ENCODE peak calls at places on chromosomes 7 and 10, in six cellular contexts. T is thyroid gland; K is neuronal stem cell; H is GM23248; Y is mucosa of descending colon; B is CD8-positive, alpha-beta memory T cell. M is an unnamed sample.

GRCh38 chr7:126569402-126569801 is 683.3 kb downstream of the GRM8 start:
- DNase-seq in T (no peak), H (no peak), K (no peak), B (no peak), Y (no peak), M (no peak)

GRCh38 chr10:46046261-46046660 is at the start of gene MSMB:
- DNase-seq in K (no peak), B (no peak), H (no peak), T (no peak), Y (no peak), M (no peak)

GRCh38 chr10:99429521-99430095 is 816 bp downstream of the GOT1 start:
- DNase-seq in Y (no peak), B (no peak), K (no peak), H (peak; percentile 13), T (no peak), M (no peak)

GRCh38 chr10:78134919-78135318 is 101.3 kb downstream of the RPS24 start:
- DNase-seq in T (no peak), B (no peak), K (no peak), Y (no peak), H (no peak), M (no peak)

GRCh38 chr7:11557627-11558026 is 274.4 kb downstream of the THSD7A start:
- DNase-seq in T (peak; percentile 12), Y (no peak), H (peak; percentile 21), K (peak; percentile 23), B (no peak), M (peak; percentile 29)

GRCh38 chr7:87267239-87267900 is 47.8 kb upstream of the TMEM243 start:
- DNase-seq in T (no peak), Y (no peak), B (no peak), H (no peak), K (no peak), M (no peak)

GRCh38 chr7:37541810-37542443 is 93.3 kb upstream of the ELMO1 start:
- DNase-seq in K (no peak), B (no peak), T (no peak), Y (no peak), H (no peak), M (no peak)

GRCh38 chr10:86349474-86349873 is 17.1 kb downstream of the GRID1 start:
- DNase-seq in Y (no peak), H (peak; percentile 17), K (no peak), T (no peak), B (peak; percentile 39), M (no peak)

GRCh38 chr7:25953859-25954258 is 198.1 kb upstream of the NFE2L3 start:
- DNase-seq in K (no peak), T (no peak), H (no peak), B (no peak), Y (no peak), M (no peak)

GRCh38 chr7:83161186-83161585 is 1.5 kb downstream of the PCLO start:
- DNase-seq in H (peak; percentile 7), K (no peak), Y (no peak), T (no peak), B (no peak), M (no peak)

GRCh38 chr10:17147884-17148494 is 18.4 kb upstream of the CUBN start:
- DNase-seq in T (no peak), H (no peak), B (no peak), K (no peak), Y (no peak), M (peak; percentile 52)

GRCh38 chr7:135827391-135827790 is 78.8 kb upstream of the FAM180A start:
- DNase-seq in Y (no peak), H (no peak), B (no peak), K (no peak), T (no peak), M (no peak)

GRCh38 chr7:25720427-25720826 is 431.6 kb upstream of the NFE2L3 start:
- DNase-seq in T (peak; percentile 16), K (no peak), B (no peak), Y (no peak), H (peak; percentile 23), M (no peak)

GRCh38 chr7:156919132-156919713 is 26.2 kb upstream of the LMBR1 start:
- DNase-seq in T (no peak), Y (no peak), B (no peak), H (no peak), K (no peak), M (no peak)

GRCh38 chr7:35623381-35623780 is 71.6 kb downstream of the HERPUD2 start:
- DNase-seq in Y (no peak), K (no peak), B (no peak), T (no peak), H (no peak), M (no peak)

GRCh38 chr10:46536781-46537180 is 19.7 kb downstream of the GPRIN2 start:
- DNase-seq in B (peak; percentile 36), Y (no peak), T (no peak), H (no peak), K (no peak), M (no peak)

GRCh38 chr7:42522227-42522991 is 285.4 kb upstream of the GLI3 start:
- DNase-seq in T (peak; percentile 9), Y (no peak), K (peak; percentile 69), H (no peak), B (no peak), M (peak; percentile 24)

GRCh38 chr10:124132306-124132705 is 38.9 kb upstream of the CHST15 start:
- DNase-seq in K (no peak), Y (no peak), B (no peak), H (no peak), T (no peak), M (no peak)

GRCh38 chr7:1055491-1056005 is 11.2 kb downstream of the GPR146 start:
- DNase-seq in H (no peak), T (no peak), Y (no peak), K (no peak), B (no peak), M (no peak)

GRCh38 chr7:1053816-1054370 is 9.5 kb downstream of the GPR146 start:
- DNase-seq in Y (no peak), H (no peak), K (no peak), T (peak; percentile 80), B (no peak), M (no peak)

GRCh38 chr7:1055084-1055450 is 10.7 kb downstream of the GPR146 start:
- DNase-seq in H (no peak), B (no peak), K (no peak), T (peak; percentile 66), Y (peak; percentile 58), M (peak; percentile 58)

GRCh38 chr7:1053002-1053411 is 8.7 kb downstream of the GPR146 start:
- DNase-seq in Y (no peak), H (no peak), T (peak; percentile 24), K (no peak), B (no peak), M (no peak)

DNA sequence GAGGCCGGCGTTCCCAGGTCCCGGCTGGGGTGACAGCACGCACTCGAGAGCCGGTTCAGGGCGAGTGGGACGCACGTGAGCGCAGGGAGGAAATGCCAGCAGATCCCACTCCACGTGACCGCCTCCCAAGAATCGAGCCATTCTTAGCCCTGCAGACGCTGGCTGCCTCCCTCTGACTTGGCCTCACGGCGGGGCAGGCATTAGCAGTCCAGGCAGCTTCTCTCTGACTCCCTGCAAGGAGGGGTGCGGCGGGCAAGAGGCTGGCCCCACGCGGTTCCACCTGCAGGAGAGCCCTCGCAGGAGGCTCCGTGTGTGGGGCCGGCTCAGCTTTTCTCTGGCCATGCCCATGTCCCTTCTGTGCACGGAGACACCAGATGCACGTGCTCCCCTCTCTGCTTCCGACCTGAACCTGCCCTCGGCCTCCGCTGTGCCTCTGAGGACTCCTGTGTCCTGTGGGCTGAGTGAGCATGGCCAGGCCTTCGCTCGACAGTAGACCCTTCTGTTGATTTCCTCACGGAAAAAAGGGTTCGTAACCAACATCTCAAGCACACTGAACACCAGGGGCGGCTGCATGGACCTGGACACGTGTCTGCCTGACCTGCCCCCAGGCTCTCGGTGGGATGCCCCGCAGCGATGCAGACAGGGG is 10.2 kb downstream of the GPR146 start:
- DNase-seq in K (no peak), B (no peak), Y (no peak), H (no peak), T (peak; percentile 86), M (no peak)
- H3K4me1 ChIP-seq in K (peaks cover 24% of the 10 kb centered on the region), B (peaks cover 18% of the 10 kb centered on the region), Y (peaks cover 13% of the 10 kb centered on the region), H (no peaks in the 10 kb centered on the region), T (peaks cover 61% of the 10 kb centered on the region), M (peaks cover 4% of the 10 kb centered on the region)

DNA sequence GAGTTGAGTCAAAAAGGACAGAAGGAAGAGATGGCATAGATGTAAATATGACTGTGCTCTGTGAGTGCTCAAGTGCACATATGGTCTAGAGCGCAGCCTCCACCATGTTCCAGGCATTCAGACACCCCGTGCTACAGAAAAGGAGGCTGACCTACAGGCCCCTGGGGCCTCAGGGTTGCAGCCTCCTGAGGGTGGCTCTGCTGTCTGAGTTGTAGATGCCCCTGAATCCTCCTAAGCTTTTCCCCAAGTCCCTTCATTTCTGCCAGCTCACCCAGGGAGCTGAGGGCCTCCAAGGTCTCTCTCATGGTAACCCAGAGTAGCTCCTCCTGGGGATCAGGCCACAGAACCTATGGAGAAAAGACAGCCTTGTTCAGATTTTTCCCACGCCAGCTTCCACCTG is 2.7 kb downstream of the ZNF467 start:
- DNase-seq in B (no peak), H (no peak), Y (no peak), K (no peak), T (no peak), M (no peak)
- H3K4me3 ChIP-seq in B (no peak overlapping the region), H (no peak overlapping the region), Y (no peak overlapping the region), K (no peak overlapping the region), T (no peak overlapping the region), M (no peak overlapping the region)

GRCh38 chr7:49775949-49776443 is 2.6 kb downstream of the VWC2 start:
- DNase-seq in Y (no peak), B (no peak), T (no peak), H (no peak), K (no peak), M (no peak)
- H3K4me1 ChIP-seq in Y (peaks cover 27% of the 10 kb centered on the region), B (no peaks in the 10 kb centered on the region), T (peaks cover 31% of the 10 kb centered on the region), H (no peaks in the 10 kb centered on the region), K (no peaks in the 10 kb centered on the region), M (no peaks in the 10 kb centered on the region)

GRCh38 chr7:17147409-17147808 is 151.0 kb upstream of the AHR start:
- DNase-seq in Y (no peak), H (peak; percentile 72), K (no peak), T (peak; percentile 43), B (no peak), M (no peak)

GRCh38 chr7:17139081-17139480 is 159.4 kb upstream of the AHR start:
- DNase-seq in B (no peak), K (no peak), H (no peak), Y (no peak), T (no peak), M (no peak)

GRCh38 chr7:17144313-17144712 is 154.1 kb upstream of the AHR start:
- DNase-seq in T (no peak), Y (no peak), K (no peak), H (peak; percentile 88), B (peak; percentile 73), M (no peak)

GRCh38 chr7:17140421-17140820 is 158.0 kb upstream of the AHR start:
- DNase-seq in T (no peak), H (peak; percentile 35), Y (no peak), K (no peak), B (no peak), M (no peak)

DNA sequence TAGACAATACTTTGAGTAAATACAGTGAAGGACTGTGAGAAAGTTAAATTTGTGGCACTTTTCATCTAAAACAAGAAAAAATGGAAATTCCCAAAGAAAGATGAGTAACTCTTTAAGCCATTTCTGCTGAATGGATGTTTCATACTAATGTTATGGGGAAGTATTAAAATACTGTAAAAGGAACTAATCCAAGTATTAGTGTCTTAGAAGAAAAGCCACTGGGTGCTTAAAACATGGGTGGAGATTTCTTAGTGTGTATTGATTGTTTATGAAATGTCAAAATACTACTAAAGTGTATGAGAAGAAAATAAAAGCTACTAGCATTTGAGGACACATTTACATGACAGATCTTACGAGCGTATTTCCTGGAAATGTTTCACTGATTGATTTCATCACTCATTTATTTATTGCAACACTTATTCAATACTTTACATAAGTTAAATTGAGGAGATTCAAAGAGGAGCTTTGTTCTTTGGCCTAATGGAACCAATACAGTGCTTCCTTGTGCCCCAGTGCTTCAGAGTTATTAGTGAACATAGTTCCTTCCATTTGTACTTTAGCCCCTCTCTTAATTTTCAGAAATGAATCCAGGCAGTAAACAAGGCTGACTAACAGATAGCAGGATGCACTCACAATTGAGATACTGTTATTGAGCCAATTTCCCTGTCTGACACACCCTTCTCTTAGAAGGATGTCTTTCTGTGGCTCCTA is 155.5 kb upstream of the AHR start:
- DNase-seq in T (no peak), B (no peak), K (no peak), Y (no peak), H (peak; percentile 68), M (no peak)
- H3K4me3 ChIP-seq in T (no peak overlapping the region), B (peak overlapping the region; percentile 39), K (no peak overlapping the region), Y (no peak overlapping the region), H (peak overlapping the region; percentile 65), M (no peak overlapping the region)

M was measured in colonic mucosa.